ENCODE peak calls at places on chromosomes 2 and 18, in ten cellular contexts. K is uterus; R is NCI-H187; Y is Calu3; F is amniotic stem cell; P is dermis blood vessel endothelial cell; M is CD4-positive, alpha-beta memory T cell; H is ureter; L is NCI-H1694; T is endothelial cell. N is an unnamed sample.

GRCh38 chr2:138877421-138877820 is 97.2 kb upstream of the NXPH2 start:
- DNase-seq in K (no peak), R (no peak), Y (no peak), F (no peak), P (no peak), M (no peak), H (no peak), L (no peak), T (no peak), N (no peak)

GRCh38 chr2:28905533-28905932 is 11.1 kb downstream of the WDR43 start:
- DNase-seq in K (no peak), R (no peak), Y (no peak), F (no peak), P (no peak), M (no peak), H (no peak), L (no peak), T (no peak), N (no peak)

GRCh38 chr2:125405816-125406215 is 1250.1 kb upstream of the GYPC start:
- DNase-seq in K (no peak), R (no peak), Y (no peak), F (peak; percentile 79), P (peak; percentile 2), M (no peak), H (no peak), L (no peak), T (no peak), N (no peak)

GRCh38 chr18:56217406-56217805 is 421.0 kb downstream of the TXNL1 start:
- DNase-seq in K (no peak), R (no peak), Y (no peak), F (no peak), P (no peak), M (no peak), H (no peak), L (no peak), T (no peak), N (no peak)

GRCh38 chr2:28335666-28336065 is 57.0 kb upstream of the FOSL2 start:
- DNase-seq in K (no peak), R (no peak), Y (no peak), F (no peak), P (no peak), M (no peak), H (no peak), L (no peak), T (no peak), N (no peak)

GRCh38 chr2:232126301-232127085 is 165.0 kb downstream of the DIS3L2 start:
- DNase-seq in K (no peak), R (no peak), Y (no peak), F (no peak), P (no peak), M (no peak), H (no peak), L (no peak), T (no peak), N (no peak)

GRCh38 chr2:86622409-86622877 is 1.2 kb downstream of the RNF103 start:
- DNase-seq in K (peak; percentile 38), R (no peak), Y (no peak), F (no peak), P (peak; percentile 62), M (peak; percentile 54), H (peak; percentile 50), L (peak; percentile 15), T (peak; percentile 31), N (peak; percentile 36)

GRCh38 chr2:109125595-109126500 is 3.2 kb upstream of the SH3RF3 start:
- DNase-seq in K (no peak), R (no peak), Y (no peak), F (peak; percentile 82), P (peak; percentile 33), M (no peak), H (peak; percentile 29), L (no peak), T (no peak), N (no peak)

N was measured in cerebellum.